ENCODE peak calls at places on chromosome 11, in seven cellular contexts. One of them, this sample, is unnamed.

GRCh38 chr11:124070906-124071621 is 29.9 kb upstream of the OR10G7 start:
- DNase-seq in mucosa of descending colon: peak; percentile 53
- DNase-seq in Caco-2: peak; percentile 74
- DNase-seq in activated CD8-positive, alpha-beta T cell treated with anti-CD3 and anti-CD28 coated beads for 36 hours: peak; percentile 72
- DNase-seq in cardiac muscle cell: peak; percentile 90
- DNase-seq in heart right ventricle: peak; percentile 60
- DNase-seq in sigmoid colon: peak; percentile 75
- DNase-seq in this sample: peak; percentile 82

GRCh38 chr11:32262367-32262766 is 171.5 kb downstream of the RCN1 start:
- DNase-seq in mucosa of descending colon: no peak
- DNase-seq in Caco-2: no peak
- DNase-seq in activated CD8-positive, alpha-beta T cell treated with anti-CD3 and anti-CD28 coated beads for 36 hours: no peak
- DNase-seq in cardiac muscle cell: no peak
- DNase-seq in heart right ventricle: no peak
- DNase-seq in sigmoid colon: no peak
- DNase-seq in this sample: no peak

GRCh38 chr11:16239130-16240105 is 116.9 kb downstream of the SOX6 start:
- DNase-seq in mucosa of descending colon: no peak
- DNase-seq in Caco-2: no peak
- DNase-seq in activated CD8-positive, alpha-beta T cell treated with anti-CD3 and anti-CD28 coated beads for 36 hours: no peak
- DNase-seq in cardiac muscle cell: no peak
- DNase-seq in heart right ventricle: no peak
- DNase-seq in sigmoid colon: no peak
- DNase-seq in this sample: no peak

GRCh38 chr11:77474509-77475070 is 696 bp upstream of the PAK1 start:
- DNase-seq in mucosa of descending colon: no peak
- DNase-seq in Caco-2: no peak
- DNase-seq in activated CD8-positive, alpha-beta T cell treated with anti-CD3 and anti-CD28 coated beads for 36 hours: no peak
- DNase-seq in cardiac muscle cell: no peak
- DNase-seq in heart right ventricle: no peak
- DNase-seq in sigmoid colon: no peak
- DNase-seq in this sample: no peak

GRCh38 chr11:35116245-35116644 is 22.7 kb upstream of the CD44 start:
- DNase-seq in mucosa of descending colon: no peak
- DNase-seq in Caco-2: no peak
- DNase-seq in activated CD8-positive, alpha-beta T cell treated with anti-CD3 and anti-CD28 coated beads for 36 hours: no peak
- DNase-seq in cardiac muscle cell: no peak
- DNase-seq in heart right ventricle: no peak
- DNase-seq in sigmoid colon: no peak
- DNase-seq in this sample: no peak

GRCh38 chr11:75996523-75997272 is 181.7 kb downstream of the UVRAG start:
- DNase-seq in mucosa of descending colon: no peak
- DNase-seq in Caco-2: no peak
- DNase-seq in activated CD8-positive, alpha-beta T cell treated with anti-CD3 and anti-CD28 coated beads for 36 hours: no peak
- DNase-seq in cardiac muscle cell: no peak
- DNase-seq in heart right ventricle: no peak
- DNase-seq in sigmoid colon: no peak
- DNase-seq in this sample: no peak

GRCh38 chr11:76008474-76008873 is 193.5 kb downstream of the UVRAG start:
- DNase-seq in mucosa of descending colon: no peak
- DNase-seq in Caco-2: no peak
- DNase-seq in activated CD8-positive, alpha-beta T cell treated with anti-CD3 and anti-CD28 coated beads for 36 hours: no peak
- DNase-seq in cardiac muscle cell: peak; percentile 41
- DNase-seq in heart right ventricle: no peak
- DNase-seq in sigmoid colon: no peak
- DNase-seq in this sample: no peak

GRCh38 chr11:133905677-133906156 is 51.1 kb downstream of the IGSF9B start:
- DNase-seq in mucosa of descending colon: no peak
- DNase-seq in Caco-2: no peak
- DNase-seq in activated CD8-positive, alpha-beta T cell treated with anti-CD3 and anti-CD28 coated beads for 36 hours: no peak
- DNase-seq in cardiac muscle cell: no peak
- DNase-seq in heart right ventricle: no peak
- DNase-seq in sigmoid colon: peak; percentile 57
- DNase-seq in this sample: peak; percentile 6

GRCh38 chr11:93458286-93458685 is 84.9 kb downstream of the SMCO4 start:
- DNase-seq in mucosa of descending colon: no peak
- DNase-seq in Caco-2: no peak
- DNase-seq in activated CD8-positive, alpha-beta T cell treated with anti-CD3 and anti-CD28 coated beads for 36 hours: no peak
- DNase-seq in cardiac muscle cell: no peak
- DNase-seq in heart right ventricle: no peak
- DNase-seq in sigmoid colon: no peak
- DNase-seq in this sample: no peak

GRCh38 chr11:934437-934950 is 8.8 kb downstream of the AP2A2 start:
- DNase-seq in mucosa of descending colon: no peak
- DNase-seq in Caco-2: no peak
- DNase-seq in activated CD8-positive, alpha-beta T cell treated with anti-CD3 and anti-CD28 coated beads for 36 hours: no peak
- DNase-seq in cardiac muscle cell: no peak
- DNase-seq in heart right ventricle: no peak
- DNase-seq in sigmoid colon: no peak
- DNase-seq in this sample: no peak

GRCh38 chr11:118935381-118935780 is 9.7 kb upstream of the BCL9L start:
- DNase-seq in mucosa of descending colon: no peak
- DNase-seq in Caco-2: no peak
- DNase-seq in activated CD8-positive, alpha-beta T cell treated with anti-CD3 and anti-CD28 coated beads for 36 hours: no peak
- DNase-seq in cardiac muscle cell: no peak
- DNase-seq in heart right ventricle: no peak
- DNase-seq in sigmoid colon: no peak
- DNase-seq in this sample: no peak

GRCh38 chr11:120563698-120564572 is 52.4 kb downstream of the GRIK4 start:
- DNase-seq in mucosa of descending colon: no peak
- DNase-seq in Caco-2: peak; percentile 50
- DNase-seq in activated CD8-positive, alpha-beta T cell treated with anti-CD3 and anti-CD28 coated beads for 36 hours: no peak
- DNase-seq in cardiac muscle cell: peak; percentile 51
- DNase-seq in heart right ventricle: peak; percentile 50
- DNase-seq in sigmoid colon: no peak
- DNase-seq in this sample: peak; percentile 71

GRCh38 chr11:75593337-75593915 is 31.4 kb downstream of the SERPINH1 start:
- DNase-seq in mucosa of descending colon: no peak
- DNase-seq in Caco-2: no peak
- DNase-seq in activated CD8-positive, alpha-beta T cell treated with anti-CD3 and anti-CD28 coated beads for 36 hours: no peak
- DNase-seq in cardiac muscle cell: peak; percentile 50
- DNase-seq in heart right ventricle: no peak
- DNase-seq in sigmoid colon: no peak
- DNase-seq in this sample: no peak

GRCh38 chr11:61162092-61162935 is 1.1 kb upstream of the VPS37C start:
- DNase-seq in mucosa of descending colon: no peak
- DNase-seq in Caco-2: peak; percentile 77
- DNase-seq in activated CD8-positive, alpha-beta T cell treated with anti-CD3 and anti-CD28 coated beads for 36 hours: peak; percentile 73
- DNase-seq in cardiac muscle cell: peak; percentile 24
- DNase-seq in heart right ventricle: no peak
- DNase-seq in sigmoid colon: peak; percentile 37
- DNase-seq in this sample: no peak

GRCh38 chr11:88179141-88179540 is 3.9 kb upstream of the RAB38 start:
- DNase-seq in mucosa of descending colon: no peak
- DNase-seq in Caco-2: no peak
- DNase-seq in activated CD8-positive, alpha-beta T cell treated with anti-CD3 and anti-CD28 coated beads for 36 hours: peak; percentile 61
- DNase-seq in cardiac muscle cell: no peak
- DNase-seq in heart right ventricle: no peak
- DNase-seq in sigmoid colon: no peak
- DNase-seq in this sample: no peak

GRCh38 chr11:1336836-1337646 is 27.6 kb upstream of the TOLLIP start:
- DNase-seq in mucosa of descending colon: peak; percentile 76
- DNase-seq in Caco-2: no peak
- DNase-seq in activated CD8-positive, alpha-beta T cell treated with anti-CD3 and anti-CD28 coated beads for 36 hours: peak; percentile 35
- DNase-seq in cardiac muscle cell: no peak
- DNase-seq in heart right ventricle: peak; percentile 62
- DNase-seq in sigmoid colon: peak; percentile 84
- DNase-seq in this sample: peak; percentile 37

GRCh38 chr11:13850256-13851010 is 112.1 kb upstream of the SPON1 start:
- DNase-seq in mucosa of descending colon: no peak
- DNase-seq in Caco-2: no peak
- DNase-seq in activated CD8-positive, alpha-beta T cell treated with anti-CD3 and anti-CD28 coated beads for 36 hours: no peak
- DNase-seq in cardiac muscle cell: no peak
- DNase-seq in heart right ventricle: no peak
- DNase-seq in sigmoid colon: no peak
- DNase-seq in this sample: no peak

GRCh38 chr11:132895340-132895739 is 637.0 kb downstream of the OPCML start:
- DNase-seq in mucosa of descending colon: no peak
- DNase-seq in Caco-2: no peak
- DNase-seq in activated CD8-positive, alpha-beta T cell treated with anti-CD3 and anti-CD28 coated beads for 36 hours: no peak
- DNase-seq in cardiac muscle cell: peak; percentile 84
- DNase-seq in heart right ventricle: no peak
- DNase-seq in sigmoid colon: no peak
- DNase-seq in this sample: no peak

GRCh38 chr11:104830080-104830479 is 68.2 kb downstream of the CASP12 start:
- DNase-seq in mucosa of descending colon: no peak
- DNase-seq in Caco-2: no peak
- DNase-seq in activated CD8-positive, alpha-beta T cell treated with anti-CD3 and anti-CD28 coated beads for 36 hours: no peak
- DNase-seq in cardiac muscle cell: peak; percentile 76
- DNase-seq in heart right ventricle: no peak
- DNase-seq in sigmoid colon: no peak
- DNase-seq in this sample: no peak

GRCh38 chr11:2301631-2302272 is at the start of the genes C11orf21 and TSPAN32:
- DNase-seq in mucosa of descending colon: peak; percentile 87
- DNase-seq in Caco-2: no peak
- DNase-seq in activated CD8-positive, alpha-beta T cell treated with anti-CD3 and anti-CD28 coated beads for 36 hours: peak; percentile 76
- DNase-seq in cardiac muscle cell: peak; percentile 77
- DNase-seq in heart right ventricle: peak; percentile 63
- DNase-seq in sigmoid colon: no peak
- DNase-seq in this sample: no peak

GRCh38 chr11:66268210-66268952 is at the start of gene RAB1B:
- DNase-seq in mucosa of descending colon: peak; percentile 100
- DNase-seq in Caco-2: peak; percentile 100
- DNase-seq in activated CD8-positive, alpha-beta T cell treated with anti-CD3 and anti-CD28 coated beads for 36 hours: peak; percentile 100
- DNase-seq in cardiac muscle cell: peak; percentile 100
- DNase-seq in heart right ventricle: peak; percentile 100
- DNase-seq in sigmoid colon: peak; percentile 100
- DNase-seq in this sample: peak; percentile 100

GRCh38 chr11:66267039-66267378 is 1.4 kb upstream of the RAB1B start:
- DNase-seq in mucosa of descending colon: no peak
- DNase-seq in Caco-2: no peak
- DNase-seq in activated CD8-positive, alpha-beta T cell treated with anti-CD3 and anti-CD28 coated beads for 36 hours: no peak
- DNase-seq in cardiac muscle cell: no peak
- DNase-seq in heart right ventricle: no peak
- DNase-seq in sigmoid colon: no peak
- DNase-seq in this sample: no peak

GRCh38 chr11:66268953-66269906 is 791 bp downstream of the RAB1B start:
- DNase-seq in mucosa of descending colon: peak; percentile 70
- DNase-seq in Caco-2: peak; percentile 55
- DNase-seq in activated CD8-positive, alpha-beta T cell treated with anti-CD3 and anti-CD28 coated beads for 36 hours: peak; percentile 27
- DNase-seq in cardiac muscle cell: peak; percentile 41
- DNase-seq in heart right ventricle: no peak
- DNase-seq in sigmoid colon: no peak
- DNase-seq in this sample: peak; percentile 32

GRCh38 chr11:66266378-66267038 is 1.9 kb upstream of the RAB1B start:
- DNase-seq in mucosa of descending colon: peak; percentile 69
- DNase-seq in Caco-2: no peak
- DNase-seq in activated CD8-positive, alpha-beta T cell treated with anti-CD3 and anti-CD28 coated beads for 36 hours: no peak
- DNase-seq in cardiac muscle cell: no peak
- DNase-seq in heart right ventricle: no peak
- DNase-seq in sigmoid colon: no peak
- DNase-seq in this sample: no peak

GRCh38 chr11:66267379-66268209 is 845 bp upstream of the RAB1B start:
- DNase-seq in mucosa of descending colon: peak; percentile 94
- DNase-seq in Caco-2: peak; percentile 88
- DNase-seq in activated CD8-positive, alpha-beta T cell treated with anti-CD3 and anti-CD28 coated beads for 36 hours: peak; percentile 93
- DNase-seq in cardiac muscle cell: peak; percentile 93
- DNase-seq in heart right ventricle: peak; percentile 94
- DNase-seq in sigmoid colon: peak; percentile 96
- DNase-seq in this sample: peak; percentile 92
- TF ChIP-seq CTCF in mucosa of descending colon: no peak
- TF ChIP-seq CTCF in Caco-2: peak; percentile 30
- TF ChIP-seq CTCF in activated CD8-positive, alpha-beta T cell treated with anti-CD3 and anti-CD28 coated beads for 36 hours: no peak
- TF ChIP-seq CTCF in cardiac muscle cell: no peak
- TF ChIP-seq CTCF in heart right ventricle: no peak
- TF ChIP-seq CTCF in sigmoid colon: no peak
- TF ChIP-seq CTCF in this sample: peak; percentile 12

GRCh38 chr11:129414144-129414876 is 38.7 kb downstream of the BARX2 start:
- DNase-seq in mucosa of descending colon: no peak
- DNase-seq in Caco-2: no peak
- DNase-seq in activated CD8-positive, alpha-beta T cell treated with anti-CD3 and anti-CD28 coated beads for 36 hours: no peak
- DNase-seq in cardiac muscle cell: no peak
- DNase-seq in heart right ventricle: no peak
- DNase-seq in sigmoid colon: no peak
- DNase-seq in this sample: no peak
- TF ChIP-seq CTCF in mucosa of descending colon: no peak
- TF ChIP-seq CTCF in Caco-2: no peak
- TF ChIP-seq CTCF in activated CD8-positive, alpha-beta T cell treated with anti-CD3 and anti-CD28 coated beads for 36 hours: no peak
- TF ChIP-seq CTCF in cardiac muscle cell: no peak
- TF ChIP-seq CTCF in heart right ventricle: no peak
- TF ChIP-seq CTCF in sigmoid colon: no peak
- TF ChIP-seq CTCF in this sample: no peak

DNA sequence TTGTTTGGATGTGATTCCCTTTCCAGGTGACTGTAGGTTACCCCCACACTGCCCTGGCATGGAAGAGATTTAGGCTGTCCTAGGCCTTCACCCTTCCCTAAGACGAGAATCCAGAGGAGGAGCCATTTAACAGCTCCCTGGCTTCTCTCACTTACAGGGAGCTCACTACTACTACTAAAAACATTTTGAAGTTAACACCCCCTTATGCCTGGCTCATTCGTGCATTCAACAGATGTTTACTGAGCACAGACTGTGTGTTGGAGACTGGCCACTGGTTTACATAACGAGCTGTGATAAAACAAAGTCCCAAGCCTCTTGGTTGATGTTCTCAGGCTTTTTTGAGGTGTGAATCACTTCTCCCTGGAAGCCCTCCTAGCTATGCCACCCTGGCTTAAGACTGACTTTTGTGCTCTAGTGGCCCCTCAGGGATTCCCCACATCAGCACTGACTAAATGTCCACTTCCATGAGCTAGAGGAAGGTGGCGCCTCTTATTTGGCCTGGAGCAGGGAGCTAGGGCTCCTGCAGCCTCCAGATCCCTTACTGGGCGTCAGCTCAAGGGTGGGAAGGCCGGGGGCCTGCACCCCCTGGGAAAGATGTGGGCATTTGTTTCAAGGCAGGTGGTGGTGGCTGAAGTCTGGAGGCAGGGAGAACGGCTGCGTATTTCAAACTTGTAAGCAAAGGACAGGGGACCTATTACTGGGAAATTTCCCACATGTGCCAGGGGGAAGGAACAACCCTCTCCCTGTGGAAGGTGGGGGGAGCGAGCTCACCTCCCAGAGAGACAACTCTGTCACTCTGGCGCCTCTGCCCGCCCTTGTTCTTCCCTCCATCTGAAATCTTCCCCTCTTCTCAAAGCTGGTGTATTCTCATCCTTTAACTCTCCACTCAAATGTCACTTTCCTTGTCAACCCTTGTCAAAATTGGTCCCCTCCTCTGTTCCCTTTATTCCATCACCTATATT is 19.4 kb upstream of the MALAT1 start:
- DNase-seq in mucosa of descending colon: peak; percentile 50
- DNase-seq in Caco-2: peak; percentile 65
- DNase-seq in activated CD8-positive, alpha-beta T cell treated with anti-CD3 and anti-CD28 coated beads for 36 hours: no peak
- DNase-seq in cardiac muscle cell: peak; percentile 92
- DNase-seq in heart right ventricle: peak; percentile 44
- DNase-seq in sigmoid colon: peak; percentile 95
- DNase-seq in this sample: peak; percentile 43
- TF ChIP-seq CTCF in mucosa of descending colon: no peak
- TF ChIP-seq CTCF in Caco-2: peak; percentile 37
- TF ChIP-seq CTCF in activated CD8-positive, alpha-beta T cell treated with anti-CD3 and anti-CD28 coated beads for 36 hours: no peak
- TF ChIP-seq CTCF in cardiac muscle cell: peak; percentile 43
- TF ChIP-seq CTCF in heart right ventricle: no peak
- TF ChIP-seq CTCF in sigmoid colon: peak; percentile 37
- TF ChIP-seq CTCF in this sample: no peak

DNA sequence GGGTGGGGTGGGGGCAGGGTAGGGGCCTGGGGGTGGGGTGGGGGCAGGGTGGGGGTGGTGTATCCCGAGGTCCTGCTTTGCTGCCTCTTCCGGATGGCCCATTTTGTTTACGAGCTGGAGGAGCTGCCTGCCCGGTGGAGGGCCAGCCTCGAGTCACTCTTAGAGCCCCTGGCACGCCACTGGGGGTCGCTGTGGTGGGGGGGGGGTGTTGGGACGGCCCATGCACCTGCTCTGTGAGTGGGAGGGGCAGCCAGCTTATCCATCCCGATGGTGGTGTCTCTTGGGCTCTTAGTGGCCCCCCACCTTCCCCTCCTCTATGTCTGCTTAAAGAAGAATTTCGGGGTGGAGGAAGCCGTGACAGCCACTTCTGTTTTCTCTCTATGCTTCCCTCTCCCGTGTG is 24.6 kb downstream of the MRGPRD start:
- DNase-seq in mucosa of descending colon: no peak
- DNase-seq in Caco-2: peak; percentile 65
- DNase-seq in activated CD8-positive, alpha-beta T cell treated with anti-CD3 and anti-CD28 coated beads for 36 hours: peak; percentile 52
- DNase-seq in cardiac muscle cell: no peak
- DNase-seq in heart right ventricle: no peak
- DNase-seq in sigmoid colon: peak; percentile 69
- DNase-seq in this sample: peak; percentile 49
- TF ChIP-seq CTCF in mucosa of descending colon: no peak
- TF ChIP-seq CTCF in Caco-2: peak; percentile 16
- TF ChIP-seq CTCF in activated CD8-positive, alpha-beta T cell treated with anti-CD3 and anti-CD28 coated beads for 36 hours: peak; percentile 36
- TF ChIP-seq CTCF in cardiac muscle cell: peak; percentile 34
- TF ChIP-seq CTCF in heart right ventricle: no peak
- TF ChIP-seq CTCF in sigmoid colon: peak; percentile 34
- TF ChIP-seq CTCF in this sample: no peak

This sample was measured in glutamatergic neuron.